ENCODE peak calls at places on chromosomes 3 and 15, in seven cellular contexts. D is AG09319, B is NCI-H345, N is stromal cell of bone marrow, H is heart left ventricle, F is astrocyte of the spinal cord, I is NCI-H524 treated with DMSO at 0.1 percent for 48 hours. P is an unnamed sample.

GRCh38 chr15:52417501-52417900 is 111.2 kb downstream of the MYO5A start:
- DNase-seq in D (no peak), N (peak), I (no peak), F (peak), B (no peak), H (no peak), P (no peak)

GRCh38 chr3:94004301-94004910 is 24.0 kb downstream of the STX19 start:
- DNase-seq in I (no peak), F (peak), B (no peak), N (peak), D (peak), H (no peak), P (no peak)

GRCh38 chr3:58144478-58145142 is 66.2 kb downstream of the DNASE1L3 start:
- DNase-seq in I (no peak), F (no peak), D (no peak), H (no peak), B (peak), N (no peak), P (no peak)

GRCh38 chr3:130548356-130548755 is 31.4 kb downstream of the COL6A6 start:
- DNase-seq in N (no peak), H (no peak), I (peak), B (no peak), D (no peak), F (no peak), P (no peak)

GRCh38 chr15:90232196-90232595 is 1.5 kb downstream of the CIB1 start:
- DNase-seq in D (no peak), B (no peak), H (no peak), F (no peak), N (no peak), I (no peak), P (no peak)

GRCh38 chr3:140822381-140823047 is 119.1 kb upstream of the SLC25A36 start:
- DNase-seq in B (no peak), F (no peak), N (no peak), D (no peak), I (no peak), H (no peak), P (no peak)

GRCh38 chr3:149969110-149969944 is 1.4 kb downstream of the PFN2 start:
- DNase-seq in H (peak), B (peak), N (peak), I (peak), F (peak), D (peak), P (peak)

GRCh38 chr3:27423463-27423862 is 54.3 kb upstream of the NEK10 start:
- DNase-seq in D (peak), I (no peak), N (peak), H (no peak), F (peak), B (no peak), P (no peak)

GRCh38 chr15:65130941-65131340 is 2.7 kb downstream of the PDCD7 start:
- DNase-seq in H (no peak), F (no peak), B (no peak), N (no peak), D (no peak), I (no peak), P (no peak)

GRCh38 chr3:186896875-186897274 is 33.5 kb upstream of the ST6GAL1 start:
- DNase-seq in H (no peak), B (no peak), D (no peak), N (no peak), I (no peak), F (no peak), P (no peak)

GRCh38 chr3:72288955-72289707 is 504.2 kb upstream of the PROK2 start:
- DNase-seq in B (no peak), D (peak), H (no peak), F (peak), I (no peak), N (peak), P (no peak)

GRCh38 chr3:114856867-114857266 is 290.2 kb downstream of the ZBTB20 start:
- DNase-seq in I (no peak), D (no peak), B (no peak), N (no peak), H (no peak), F (no peak), P (no peak)